ENCODE peak calls at places on chromosomes 4 and X, in seven cellular contexts. One of them, this sample, is unnamed. For H3K4me1, the result is how much of the 10 kb centered on the place peaks cover.

GRCh38 chr4:55733874-55734437 is 85.6 kb upstream of the EXOC1L start:
- DNase-seq in ovary: no peak
- DNase-seq in mucosa of descending colon: peak
- DNase-seq in small intestine: peak
- DNase-seq in Caco-2: no peak
- DNase-seq in CD4-positive, alpha-beta memory T cell: no peak
- DNase-seq in DND-41: no peak
- DNase-seq in this sample: peak

GRCh38 chr4:83329521-83330105 is 5.0 kb downstream of the HPSE start:
- DNase-seq in ovary: no peak
- DNase-seq in mucosa of descending colon: no peak
- DNase-seq in small intestine: no peak
- DNase-seq in Caco-2: no peak
- DNase-seq in CD4-positive, alpha-beta memory T cell: no peak
- DNase-seq in DND-41: no peak
- DNase-seq in this sample: no peak

GRCh38 chr4:37891221-37892159 is 606 bp downstream of the TBC1D1 start:
- DNase-seq in ovary: peak
- DNase-seq in mucosa of descending colon: no peak
- DNase-seq in small intestine: peak
- DNase-seq in Caco-2: no peak
- DNase-seq in CD4-positive, alpha-beta memory T cell: peak
- DNase-seq in DND-41: peak
- DNase-seq in this sample: peak

GRCh38 chrX:137195991-137196390 is 162.2 kb upstream of the GPR101 start:
- DNase-seq in ovary: no peak
- DNase-seq in mucosa of descending colon: no peak
- DNase-seq in small intestine: no peak
- DNase-seq in Caco-2: no peak
- DNase-seq in CD4-positive, alpha-beta memory T cell: no peak
- DNase-seq in DND-41: no peak
- DNase-seq in this sample: no peak

GRCh38 chr4:6245246-6246169 is 24.1 kb upstream of the WFS1 start:
- DNase-seq in ovary: no peak
- DNase-seq in mucosa of descending colon: peak
- DNase-seq in small intestine: no peak
- DNase-seq in Caco-2: no peak
- DNase-seq in CD4-positive, alpha-beta memory T cell: no peak
- DNase-seq in DND-41: no peak
- DNase-seq in this sample: peak

GRCh38 chrX:145820825-145821224 is 3.2 kb downstream of the SLITRK2 start:
- DNase-seq in ovary: no peak
- DNase-seq in mucosa of descending colon: no peak
- DNase-seq in small intestine: no peak
- DNase-seq in Caco-2: no peak
- DNase-seq in CD4-positive, alpha-beta memory T cell: no peak
- DNase-seq in DND-41: no peak
- DNase-seq in this sample: no peak

GRCh38 chr4:2907706-2908293 is 55.4 kb downstream of the NOP14 start:
- DNase-seq in ovary: no peak
- DNase-seq in mucosa of descending colon: no peak
- DNase-seq in small intestine: no peak
- DNase-seq in Caco-2: peak
- DNase-seq in CD4-positive, alpha-beta memory T cell: no peak
- DNase-seq in DND-41: no peak
- DNase-seq in this sample: no peak

GRCh38 chr4:108398326-108398725 is 222.1 kb upstream of the RPL34 start:
- DNase-seq in ovary: no peak
- DNase-seq in mucosa of descending colon: no peak
- DNase-seq in small intestine: no peak
- DNase-seq in Caco-2: no peak
- DNase-seq in CD4-positive, alpha-beta memory T cell: no peak
- DNase-seq in DND-41: peak
- DNase-seq in this sample: no peak

GRCh38 chr4:184309241-184310170 is 91.8 kb upstream of the ENPP6 start:
- DNase-seq in ovary: no peak
- DNase-seq in mucosa of descending colon: no peak
- DNase-seq in small intestine: no peak
- DNase-seq in Caco-2: no peak
- DNase-seq in CD4-positive, alpha-beta memory T cell: peak
- DNase-seq in DND-41: no peak
- DNase-seq in this sample: no peak

GRCh38 chrX:38312436-38312835 is 14.9 kb downstream of the RPGR start:
- DNase-seq in ovary: no peak
- DNase-seq in mucosa of descending colon: no peak
- DNase-seq in small intestine: no peak
- DNase-seq in Caco-2: no peak
- DNase-seq in CD4-positive, alpha-beta memory T cell: no peak
- DNase-seq in DND-41: no peak
- DNase-seq in this sample: no peak

DNA sequence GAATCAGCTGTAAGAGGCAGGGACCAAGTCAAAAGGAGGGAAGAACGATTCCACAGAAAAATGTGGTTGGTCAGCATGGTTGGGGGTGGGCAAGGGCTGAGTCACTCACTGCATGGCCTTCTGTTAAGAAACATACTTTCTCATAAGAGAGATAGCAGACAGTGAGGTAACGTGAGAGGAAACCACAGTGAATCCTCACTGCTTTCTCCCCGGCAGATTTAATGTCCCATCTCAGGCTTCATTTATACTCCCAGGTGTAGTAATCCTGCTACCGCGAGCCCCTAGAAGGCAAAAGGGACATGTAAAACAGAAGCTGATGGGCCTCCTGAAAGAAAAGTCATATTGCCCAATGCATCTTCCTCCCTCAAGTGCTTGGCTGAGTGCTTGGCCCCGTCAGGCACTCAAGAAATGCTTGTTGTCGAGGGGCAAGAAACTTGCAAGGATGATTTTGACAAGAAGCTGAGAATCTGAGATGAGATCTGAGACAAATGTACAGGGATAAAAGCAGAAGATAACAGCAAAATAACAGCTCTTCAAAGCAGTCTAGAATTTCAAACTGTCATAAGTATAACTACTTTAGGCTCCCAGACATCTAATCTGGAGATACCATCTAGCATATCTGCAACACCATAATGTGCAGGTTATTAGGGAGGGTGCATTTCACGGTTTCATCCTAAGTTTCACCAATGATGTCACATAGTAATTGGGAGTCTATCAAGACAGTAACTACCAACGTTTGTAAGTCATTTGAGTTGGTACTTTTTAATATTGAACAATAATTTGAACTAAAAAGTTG is 40.2 kb downstream of the SH3KBP1 start:
- DNase-seq in ovary: no peak
- DNase-seq in mucosa of descending colon: no peak
- DNase-seq in small intestine: no peak
- DNase-seq in Caco-2: peak
- DNase-seq in CD4-positive, alpha-beta memory T cell: no peak
- DNase-seq in DND-41: peak
- DNase-seq in this sample: no peak
- H3K4me1 ChIP-seq in ovary: under half
- H3K4me1 ChIP-seq in mucosa of descending colon: under half
- H3K4me1 ChIP-seq in small intestine: under half
- H3K4me1 ChIP-seq in Caco-2: under half
- H3K4me1 ChIP-seq in CD4-positive, alpha-beta memory T cell: half or more
- H3K4me1 ChIP-seq in DND-41: under half
- H3K4me1 ChIP-seq in this sample: under half

GRCh38 chrX:36961590-36961989 is 46.6 kb upstream of the FAM47C start:
- DNase-seq in ovary: no peak
- DNase-seq in mucosa of descending colon: no peak
- DNase-seq in small intestine: no peak
- DNase-seq in Caco-2: no peak
- DNase-seq in CD4-positive, alpha-beta memory T cell: no peak
- DNase-seq in DND-41: no peak
- DNase-seq in this sample: no peak

GRCh38 chrX:36963069-36963808 is 44.9 kb upstream of the FAM47C start:
- DNase-seq in ovary: no peak
- DNase-seq in mucosa of descending colon: peak
- DNase-seq in small intestine: no peak
- DNase-seq in Caco-2: no peak
- DNase-seq in CD4-positive, alpha-beta memory T cell: no peak
- DNase-seq in DND-41: no peak
- DNase-seq in this sample: no peak

GRCh38 chrX:36957425-36958328 is 50.5 kb upstream of the FAM47C start:
- DNase-seq in ovary: no peak
- DNase-seq in mucosa of descending colon: peak
- DNase-seq in small intestine: peak
- DNase-seq in Caco-2: no peak
- DNase-seq in CD4-positive, alpha-beta memory T cell: no peak
- DNase-seq in DND-41: no peak
- DNase-seq in this sample: peak
- H3K4me3 ChIP-seq in ovary: no peak
- H3K4me3 ChIP-seq in mucosa of descending colon: no peak
- H3K4me3 ChIP-seq in small intestine: peak
- H3K4me3 ChIP-seq in Caco-2: no peak
- H3K4me3 ChIP-seq in CD4-positive, alpha-beta memory T cell: no peak
- H3K4me3 ChIP-seq in DND-41: no peak
- H3K4me3 ChIP-seq in this sample: peak

GRCh38 chrX:64853424-64853823 is 122.8 kb downstream of the ZC4H2 start:
- DNase-seq in ovary: no peak
- DNase-seq in mucosa of descending colon: no peak
- DNase-seq in small intestine: no peak
- DNase-seq in Caco-2: no peak
- DNase-seq in CD4-positive, alpha-beta memory T cell: no peak
- DNase-seq in DND-41: peak
- DNase-seq in this sample: no peak
- H3K4me1 ChIP-seq in ovary: under half
- H3K4me1 ChIP-seq in mucosa of descending colon: under half
- H3K4me1 ChIP-seq in small intestine: under half
- H3K4me1 ChIP-seq in Caco-2: under half
- H3K4me1 ChIP-seq in CD4-positive, alpha-beta memory T cell: under half
- H3K4me1 ChIP-seq in DND-41: under half
- H3K4me1 ChIP-seq in this sample: under half

DNA sequence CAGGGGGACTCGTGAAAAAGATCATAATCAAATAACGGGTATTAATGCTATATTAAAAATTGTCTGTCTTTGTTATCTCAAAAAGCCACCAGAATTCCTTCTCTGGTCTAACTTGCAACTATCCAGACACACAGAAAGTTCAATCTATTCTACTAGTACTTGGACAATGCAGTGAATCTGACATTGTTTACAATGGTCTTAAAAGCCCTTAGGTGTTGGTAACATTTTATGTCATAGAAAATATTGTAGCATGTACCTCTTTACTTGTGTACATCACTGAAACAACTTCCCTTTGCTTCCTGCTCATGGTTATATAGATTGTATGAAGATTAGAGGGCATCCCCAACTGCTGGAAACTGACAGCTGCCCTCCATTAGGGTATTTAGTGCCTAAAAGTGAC is 71.1 kb upstream of the PPP3CA start:
- DNase-seq in ovary: no peak
- DNase-seq in mucosa of descending colon: no peak
- DNase-seq in small intestine: no peak
- DNase-seq in Caco-2: no peak
- DNase-seq in CD4-positive, alpha-beta memory T cell: no peak
- DNase-seq in DND-41: peak
- DNase-seq in this sample: no peak
- H3K4me3 ChIP-seq in ovary: no peak
- H3K4me3 ChIP-seq in mucosa of descending colon: no peak
- H3K4me3 ChIP-seq in small intestine: no peak
- H3K4me3 ChIP-seq in Caco-2: no peak
- H3K4me3 ChIP-seq in CD4-positive, alpha-beta memory T cell: no peak
- H3K4me3 ChIP-seq in DND-41: no peak
- H3K4me3 ChIP-seq in this sample: no peak

GRCh38 chrX:45872480-45872879 is 671.8 kb upstream of the DIPK2B start:
- DNase-seq in ovary: no peak
- DNase-seq in mucosa of descending colon: no peak
- DNase-seq in small intestine: no peak
- DNase-seq in Caco-2: no peak
- DNase-seq in CD4-positive, alpha-beta memory T cell: no peak
- DNase-seq in DND-41: no peak
- DNase-seq in this sample: no peak
- H3K4me1 ChIP-seq in ovary: under half
- H3K4me1 ChIP-seq in mucosa of descending colon: under half
- H3K4me1 ChIP-seq in small intestine: under half
- H3K4me1 ChIP-seq in Caco-2: under half
- H3K4me1 ChIP-seq in CD4-positive, alpha-beta memory T cell: under half
- H3K4me1 ChIP-seq in DND-41: under half
- H3K4me1 ChIP-seq in this sample: under half

DNA sequence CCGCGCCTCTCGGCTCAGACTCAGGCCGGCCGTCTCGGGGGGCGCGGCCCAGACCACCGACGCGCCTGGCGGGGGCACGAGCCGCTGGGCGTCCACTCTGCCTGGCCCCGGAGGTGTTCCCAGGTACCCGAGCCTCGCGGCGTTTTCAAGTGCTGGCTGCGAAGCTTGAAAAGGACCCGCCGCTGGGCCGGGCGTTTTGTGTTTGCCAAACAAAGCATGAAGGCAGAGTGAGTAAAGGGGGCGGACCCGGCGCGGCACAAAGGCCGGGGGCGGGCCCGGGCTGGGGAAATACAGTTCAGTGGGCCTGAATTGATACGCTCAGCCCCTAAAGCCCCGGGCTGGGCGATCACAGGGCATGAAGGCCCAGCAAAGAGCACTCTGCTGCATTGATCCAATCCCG is 65.4 kb downstream of the SOX3 start:
- DNase-seq in ovary: no peak
- DNase-seq in mucosa of descending colon: peak
- DNase-seq in small intestine: no peak
- DNase-seq in Caco-2: peak
- DNase-seq in CD4-positive, alpha-beta memory T cell: no peak
- DNase-seq in DND-41: no peak
- DNase-seq in this sample: peak
- H3K4me3 ChIP-seq in ovary: no peak
- H3K4me3 ChIP-seq in mucosa of descending colon: no peak
- H3K4me3 ChIP-seq in small intestine: no peak
- H3K4me3 ChIP-seq in Caco-2: peak
- H3K4me3 ChIP-seq in CD4-positive, alpha-beta memory T cell: no peak
- H3K4me3 ChIP-seq in DND-41: no peak
- H3K4me3 ChIP-seq in this sample: peak